ENCODE peak calls at places on chromosomes 12 and 14, in seven cellular contexts. One of them, this sample, is unnamed.

GRCh38 chr12:101552277-101552676 is 42.5 kb upstream of the MYBPC1 start:
- DNase-seq in K562: no peak
- DNase-seq in A549: no peak
- DNase-seq in fibroblast of mammary gland: peak
- DNase-seq in IMR-90: peak
- DNase-seq in NB4: peak
- DNase-seq in gastrocnemius medialis: peak
- DNase-seq in this sample: peak

GRCh38 chr12:108333898-108334699 is 5.0 kb downstream of the CMKLR1 start:
- DNase-seq in fibroblast of mammary gland: peak
- DNase-seq in NB4: peak
- DNase-seq in K562: no peak
- DNase-seq in A549: no peak
- DNase-seq in IMR-90: peak
- DNase-seq in gastrocnemius medialis: peak
- DNase-seq in this sample: peak

GRCh38 chr12:10042167-10042566 is 11.7 kb downstream of the CLEC9A start:
- DNase-seq in A549: no peak
- DNase-seq in fibroblast of mammary gland: no peak
- DNase-seq in gastrocnemius medialis: no peak
- DNase-seq in K562: no peak
- DNase-seq in IMR-90: no peak
- DNase-seq in NB4: no peak
- DNase-seq in this sample: no peak

GRCh38 chr12:53220857-53221202 is 11.2 kb downstream of the RARG start:
- DNase-seq in gastrocnemius medialis: peak
- DNase-seq in NB4: peak
- DNase-seq in K562: peak
- DNase-seq in A549: peak
- DNase-seq in fibroblast of mammary gland: peak
- DNase-seq in IMR-90: peak
- DNase-seq in this sample: peak

GRCh38 chr12:57010627-57011224 is 4.4 kb upstream of the ZBTB39 start:
- DNase-seq in fibroblast of mammary gland: no peak
- DNase-seq in NB4: no peak
- DNase-seq in gastrocnemius medialis: no peak
- DNase-seq in K562: no peak
- DNase-seq in IMR-90: no peak
- DNase-seq in A549: no peak
- DNase-seq in this sample: no peak

GRCh38 chr14:79842270-79842669 is 369.0 kb downstream of the DIO2 start:
- DNase-seq in K562: no peak
- DNase-seq in A549: peak
- DNase-seq in fibroblast of mammary gland: peak
- DNase-seq in NB4: no peak
- DNase-seq in IMR-90: peak
- DNase-seq in gastrocnemius medialis: peak
- DNase-seq in this sample: peak

GRCh38 chr14:105099778-105100177 is 34.5 kb upstream of the GPR132 start:
- DNase-seq in gastrocnemius medialis: no peak
- DNase-seq in fibroblast of mammary gland: no peak
- DNase-seq in NB4: no peak
- DNase-seq in K562: no peak
- DNase-seq in A549: no peak
- DNase-seq in IMR-90: no peak
- DNase-seq in this sample: no peak

GRCh38 chr12:102702447-102703114 is 214.5 kb downstream of the PAH start:
- DNase-seq in NB4: peak
- DNase-seq in K562: peak
- DNase-seq in fibroblast of mammary gland: peak
- DNase-seq in A549: peak
- DNase-seq in gastrocnemius medialis: peak
- DNase-seq in IMR-90: peak
- DNase-seq in this sample: peak

GRCh38 chr12:108273217-108273616 is 65.9 kb downstream of the CMKLR1 start:
- DNase-seq in NB4: no peak
- DNase-seq in A549: no peak
- DNase-seq in IMR-90: no peak
- DNase-seq in fibroblast of mammary gland: no peak
- DNase-seq in gastrocnemius medialis: no peak
- DNase-seq in K562: no peak
- DNase-seq in this sample: no peak

GRCh38 chr12:45726594-45727300 is 2.8 kb upstream of the ARID2 start:
- DNase-seq in NB4: peak
- DNase-seq in fibroblast of mammary gland: peak
- DNase-seq in K562: peak
- DNase-seq in IMR-90: peak
- DNase-seq in A549: peak
- DNase-seq in gastrocnemius medialis: peak
- DNase-seq in this sample: peak

GRCh38 chr12:68805592-68806120 is 2.3 kb upstream of the MDM2 start:
- DNase-seq in K562: no peak
- DNase-seq in IMR-90: peak
- DNase-seq in A549: no peak
- DNase-seq in gastrocnemius medialis: no peak
- DNase-seq in NB4: no peak
- DNase-seq in fibroblast of mammary gland: peak
- DNase-seq in this sample: peak

GRCh38 chr14:99603471-99603933 is 505 bp downstream of the CCDC85C start:
- DNase-seq in A549: no peak
- DNase-seq in IMR-90: peak
- DNase-seq in NB4: peak
- DNase-seq in K562: no peak
- DNase-seq in gastrocnemius medialis: no peak
- DNase-seq in fibroblast of mammary gland: peak
- DNase-seq in this sample: peak

GRCh38 chr12:53053223-53054111 is 3.6 kb downstream of the TNS2 start:
- DNase-seq in A549: no peak
- DNase-seq in K562: peak
- DNase-seq in fibroblast of mammary gland: no peak
- DNase-seq in IMR-90: no peak
- DNase-seq in NB4: peak
- DNase-seq in gastrocnemius medialis: peak
- DNase-seq in this sample: no peak

GRCh38 chr14:71029236-71029781 is 122.0 kb downstream of the PCNX1 start:
- DNase-seq in K562: no peak
- DNase-seq in NB4: no peak
- DNase-seq in gastrocnemius medialis: no peak
- DNase-seq in fibroblast of mammary gland: no peak
- DNase-seq in A549: no peak
- DNase-seq in IMR-90: no peak
- DNase-seq in this sample: peak

GRCh38 chr14:100065161-100065871 is at the start of gene EVL:
- DNase-seq in A549: no peak
- DNase-seq in K562: no peak
- DNase-seq in gastrocnemius medialis: peak
- DNase-seq in fibroblast of mammary gland: no peak
- DNase-seq in NB4: peak
- DNase-seq in IMR-90: no peak
- DNase-seq in this sample: no peak

GRCh38 chr12:32486158-32486557 is 86.8 kb downstream of the FGD4 start:
- DNase-seq in gastrocnemius medialis: no peak
- DNase-seq in A549: no peak
- DNase-seq in K562: no peak
- DNase-seq in IMR-90: no peak
- DNase-seq in NB4: no peak
- DNase-seq in fibroblast of mammary gland: no peak
- DNase-seq in this sample: no peak

GRCh38 chr12:70637686-70638085 is 457 bp upstream of the PTPRB start:
- DNase-seq in gastrocnemius medialis: no peak
- DNase-seq in NB4: no peak
- DNase-seq in A549: no peak
- DNase-seq in IMR-90: no peak
- DNase-seq in K562: no peak
- DNase-seq in fibroblast of mammary gland: no peak
- DNase-seq in this sample: no peak

GRCh38 chr12:70637286-70637685 is at the start of gene PTPRB:
- DNase-seq in fibroblast of mammary gland: no peak
- DNase-seq in gastrocnemius medialis: no peak
- DNase-seq in IMR-90: no peak
- DNase-seq in K562: no peak
- DNase-seq in NB4: no peak
- DNase-seq in A549: no peak
- DNase-seq in this sample: no peak

GRCh38 chr12:70639535-70639934 is 2.3 kb upstream of the PTPRB start:
- DNase-seq in K562: no peak
- DNase-seq in NB4: no peak
- DNase-seq in A549: no peak
- DNase-seq in gastrocnemius medialis: no peak
- DNase-seq in fibroblast of mammary gland: no peak
- DNase-seq in IMR-90: no peak
- DNase-seq in this sample: no peak

GRCh38 chr12:70638639-70639349 is 1.6 kb upstream of the PTPRB start:
- DNase-seq in IMR-90: no peak
- DNase-seq in K562: no peak
- DNase-seq in NB4: no peak
- DNase-seq in A549: no peak
- DNase-seq in gastrocnemius medialis: no peak
- DNase-seq in fibroblast of mammary gland: peak
- DNase-seq in this sample: no peak

GRCh38 chr12:70635713-70636112 is 1.5 kb downstream of the PTPRB start:
- DNase-seq in IMR-90: no peak
- DNase-seq in NB4: no peak
- DNase-seq in gastrocnemius medialis: no peak
- DNase-seq in K562: no peak
- DNase-seq in fibroblast of mammary gland: no peak
- DNase-seq in A549: no peak
- DNase-seq in this sample: no peak
- H3K4me3 ChIP-seq in IMR-90: no peak
- H3K4me3 ChIP-seq in NB4: no peak
- H3K4me3 ChIP-seq in gastrocnemius medialis: peak
- H3K4me3 ChIP-seq in K562: no peak
- H3K4me3 ChIP-seq in fibroblast of mammary gland: no peak
- H3K4me3 ChIP-seq in A549: no peak
- H3K4me3 ChIP-seq in this sample: no peak

GRCh38 chr14:76086636-76087035 is 65.1 kb upstream of the GPATCH2L start:
- DNase-seq in K562: no peak
- DNase-seq in gastrocnemius medialis: peak
- DNase-seq in fibroblast of mammary gland: no peak
- DNase-seq in NB4: no peak
- DNase-seq in A549: no peak
- DNase-seq in IMR-90: no peak
- DNase-seq in this sample: no peak

GRCh38 chr14:76089151-76089550 is 62.6 kb upstream of the GPATCH2L start:
- DNase-seq in fibroblast of mammary gland: no peak
- DNase-seq in K562: no peak
- DNase-seq in gastrocnemius medialis: no peak
- DNase-seq in NB4: no peak
- DNase-seq in A549: no peak
- DNase-seq in IMR-90: no peak
- DNase-seq in this sample: no peak

GRCh38 chr14:76090611-76091010 is 61.1 kb upstream of the GPATCH2L start:
- DNase-seq in K562: no peak
- DNase-seq in fibroblast of mammary gland: peak
- DNase-seq in NB4: no peak
- DNase-seq in IMR-90: no peak
- DNase-seq in A549: no peak
- DNase-seq in gastrocnemius medialis: peak
- DNase-seq in this sample: no peak

GRCh38 chr14:76089575-76089974 is 62.1 kb upstream of the GPATCH2L start:
- DNase-seq in fibroblast of mammary gland: no peak
- DNase-seq in gastrocnemius medialis: no peak
- DNase-seq in NB4: no peak
- DNase-seq in IMR-90: no peak
- DNase-seq in A549: no peak
- DNase-seq in K562: no peak
- DNase-seq in this sample: no peak

GRCh38 chr14:76091036-76091435 is 60.7 kb upstream of the GPATCH2L start:
- DNase-seq in fibroblast of mammary gland: peak
- DNase-seq in K562: peak
- DNase-seq in A549: no peak
- DNase-seq in NB4: peak
- DNase-seq in gastrocnemius medialis: peak
- DNase-seq in IMR-90: no peak
- DNase-seq in this sample: peak
- TF ChIP-seq CTCF in fibroblast of mammary gland: peak
- TF ChIP-seq CTCF in K562: peak
- TF ChIP-seq CTCF in A549: no peak
- TF ChIP-seq CTCF in NB4: no peak
- TF ChIP-seq CTCF in gastrocnemius medialis: peak
- TF ChIP-seq CTCF in IMR-90: no peak
- TF ChIP-seq CTCF in this sample: peak

DNA sequence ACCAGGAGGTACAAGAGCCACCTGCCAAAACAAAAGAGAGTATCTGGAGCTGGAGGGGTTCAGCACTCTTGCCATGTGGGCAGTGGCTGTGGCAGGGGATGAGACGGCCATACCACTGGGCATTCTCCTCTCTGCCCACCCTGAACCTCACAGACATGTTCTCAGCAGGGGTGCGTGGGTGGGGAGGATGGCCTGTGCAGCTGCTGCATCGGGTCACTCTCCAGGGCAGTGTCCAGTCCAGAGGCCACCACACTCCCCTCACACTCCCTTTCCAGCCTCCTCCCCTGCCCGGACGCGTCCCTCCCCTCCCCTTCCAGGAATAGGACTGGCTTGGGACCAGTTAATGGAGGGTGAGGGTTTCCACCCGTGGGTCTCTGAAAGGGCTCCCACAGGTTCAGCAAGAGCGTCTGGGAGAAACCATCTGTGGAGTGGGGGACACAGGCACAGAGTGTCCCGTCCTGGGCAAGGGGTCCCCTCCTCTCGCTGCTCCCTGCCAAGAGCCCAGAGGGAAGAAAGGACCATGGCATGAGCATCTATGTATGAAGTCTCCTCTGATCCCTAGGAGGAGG is 501 bp downstream of the C1R start:
- DNase-seq in IMR-90: no peak
- DNase-seq in K562: no peak
- DNase-seq in A549: no peak
- DNase-seq in NB4: no peak
- DNase-seq in fibroblast of mammary gland: no peak
- DNase-seq in gastrocnemius medialis: peak
- DNase-seq in this sample: peak
- H3K4me3 ChIP-seq in IMR-90: peak
- H3K4me3 ChIP-seq in K562: no peak
- H3K4me3 ChIP-seq in A549: peak
- H3K4me3 ChIP-seq in NB4: no peak
- H3K4me3 ChIP-seq in fibroblast of mammary gland: peak
- H3K4me3 ChIP-seq in gastrocnemius medialis: peak
- H3K4me3 ChIP-seq in this sample: peak

GRCh38 chr14:64550539-64551333 is 975 bp downstream of the PPP1R36 start:
- DNase-seq in K562: no peak
- DNase-seq in NB4: no peak
- DNase-seq in IMR-90: no peak
- DNase-seq in A549: no peak
- DNase-seq in fibroblast of mammary gland: no peak
- DNase-seq in gastrocnemius medialis: no peak
- DNase-seq in this sample: no peak
- TF ChIP-seq CTCF in K562: no peak
- TF ChIP-seq CTCF in NB4: no peak
- TF ChIP-seq CTCF in IMR-90: no peak
- TF ChIP-seq CTCF in A549: no peak
- TF ChIP-seq CTCF in fibroblast of mammary gland: no peak
- TF ChIP-seq CTCF in gastrocnemius medialis: no peak
- TF ChIP-seq CTCF in this sample: no peak

GRCh38 chr14:61559641-61560201 is 135.6 kb upstream of the HIF1A start:
- DNase-seq in fibroblast of mammary gland: no peak
- DNase-seq in A549: peak
- DNase-seq in K562: peak
- DNase-seq in IMR-90: no peak
- DNase-seq in gastrocnemius medialis: no peak
- DNase-seq in NB4: no peak
- DNase-seq in this sample: no peak
- H3K4me3 ChIP-seq in fibroblast of mammary gland: no peak
- H3K4me3 ChIP-seq in A549: peak
- H3K4me3 ChIP-seq in K562: peak
- H3K4me3 ChIP-seq in IMR-90: no peak
- H3K4me3 ChIP-seq in gastrocnemius medialis: no peak
- H3K4me3 ChIP-seq in NB4: no peak
- H3K4me3 ChIP-seq in this sample: no peak